ENCODE peak calls at places on chromosomes 11 and 22, in nine cellular contexts. One of them, this sample, is unnamed.
A peak's percentile ranks its signal among the peaks of the same experiment; 100 is the strongest.

GRCh38 chr11:29093416-29093815 is 923.4 kb downstream of the KCNA4 start:
- DNase-seq in stimulated activated CD8-positive, alpha-beta memory T cell treated with anti-CD3 and anti-CD28 coated beads, Interleukin-12 subunit alpha, Interleukin-12 subunit beta, amount 100 ng/mL, for 4 hours: no peak
- DNase-seq in HFF-Myc: peak; percentile 4
- DNase-seq in NCI-H1092 treated with DMSO at 0.1 percent for 48 hours: no peak
- DNase-seq in H9: no peak
- DNase-seq in naive thymus-derived CD8-positive, alpha-beta T cell: no peak
- DNase-seq in CD8-positive, alpha-beta T cell: no peak
- DNase-seq in adipocyte: peak; percentile 79
- DNase-seq in body of pancreas: no peak
- DNase-seq in this sample: no peak

GRCh38 chr11:32382339-32383049 is 52.8 kb downstream of the WT1 start:
- DNase-seq in H9: no peak
- DNase-seq in HFF-Myc: no peak
- DNase-seq in NCI-H1092 treated with DMSO at 0.1 percent for 48 hours: no peak
- DNase-seq in body of pancreas: no peak
- DNase-seq in naive thymus-derived CD8-positive, alpha-beta T cell: no peak
- DNase-seq in stimulated activated CD8-positive, alpha-beta memory T cell treated with anti-CD3 and anti-CD28 coated beads, Interleukin-12 subunit alpha, Interleukin-12 subunit beta, amount 100 ng/mL, for 4 hours: no peak
- DNase-seq in adipocyte: no peak
- DNase-seq in CD8-positive, alpha-beta T cell: no peak
- DNase-seq in this sample: no peak

GRCh38 chr11:1750481-1750839 is at the start of gene IFITM10:
- DNase-seq in NCI-H1092 treated with DMSO at 0.1 percent for 48 hours: no peak
- DNase-seq in HFF-Myc: no peak
- DNase-seq in H9: no peak
- DNase-seq in stimulated activated CD8-positive, alpha-beta memory T cell treated with anti-CD3 and anti-CD28 coated beads, Interleukin-12 subunit alpha, Interleukin-12 subunit beta, amount 100 ng/mL, for 4 hours: no peak
- DNase-seq in body of pancreas: no peak
- DNase-seq in adipocyte: no peak
- DNase-seq in naive thymus-derived CD8-positive, alpha-beta T cell: no peak
- DNase-seq in CD8-positive, alpha-beta T cell: no peak
- DNase-seq in this sample: no peak

GRCh38 chr11:2530855-2531200 is 86.0 kb downstream of the KCNQ1 start:
- DNase-seq in NCI-H1092 treated with DMSO at 0.1 percent for 48 hours: no peak
- DNase-seq in H9: no peak
- DNase-seq in HFF-Myc: no peak
- DNase-seq in naive thymus-derived CD8-positive, alpha-beta T cell: no peak
- DNase-seq in stimulated activated CD8-positive, alpha-beta memory T cell treated with anti-CD3 and anti-CD28 coated beads, Interleukin-12 subunit alpha, Interleukin-12 subunit beta, amount 100 ng/mL, for 4 hours: no peak
- DNase-seq in body of pancreas: peak; percentile 5
- DNase-seq in CD8-positive, alpha-beta T cell: no peak
- DNase-seq in adipocyte: no peak
- DNase-seq in this sample: no peak

GRCh38 chr11:112357488-112357887 is 96.8 kb upstream of the PLET1 start:
- DNase-seq in NCI-H1092 treated with DMSO at 0.1 percent for 48 hours: no peak
- DNase-seq in CD8-positive, alpha-beta T cell: no peak
- DNase-seq in stimulated activated CD8-positive, alpha-beta memory T cell treated with anti-CD3 and anti-CD28 coated beads, Interleukin-12 subunit alpha, Interleukin-12 subunit beta, amount 100 ng/mL, for 4 hours: no peak
- DNase-seq in H9: no peak
- DNase-seq in adipocyte: no peak
- DNase-seq in naive thymus-derived CD8-positive, alpha-beta T cell: no peak
- DNase-seq in HFF-Myc: no peak
- DNase-seq in body of pancreas: no peak
- DNase-seq in this sample: no peak

GRCh38 chr22:23306438-23306921 is 126.2 kb downstream of the BCR start:
- DNase-seq in H9: no peak
- DNase-seq in CD8-positive, alpha-beta T cell: no peak
- DNase-seq in stimulated activated CD8-positive, alpha-beta memory T cell treated with anti-CD3 and anti-CD28 coated beads, Interleukin-12 subunit alpha, Interleukin-12 subunit beta, amount 100 ng/mL, for 4 hours: no peak
- DNase-seq in HFF-Myc: no peak
- DNase-seq in body of pancreas: no peak
- DNase-seq in NCI-H1092 treated with DMSO at 0.1 percent for 48 hours: no peak
- DNase-seq in adipocyte: peak; percentile 39
- DNase-seq in naive thymus-derived CD8-positive, alpha-beta T cell: peak; percentile 12
- DNase-seq in this sample: no peak

GRCh38 chr11:68145120-68145866 is 24.1 kb upstream of the CHKA start:
- DNase-seq in naive thymus-derived CD8-positive, alpha-beta T cell: no peak
- DNase-seq in CD8-positive, alpha-beta T cell: no peak
- DNase-seq in body of pancreas: peak; percentile 81
- DNase-seq in NCI-H1092 treated with DMSO at 0.1 percent for 48 hours: peak; percentile 4
- DNase-seq in stimulated activated CD8-positive, alpha-beta memory T cell treated with anti-CD3 and anti-CD28 coated beads, Interleukin-12 subunit alpha, Interleukin-12 subunit beta, amount 100 ng/mL, for 4 hours: no peak
- DNase-seq in H9: no peak
- DNase-seq in HFF-Myc: no peak
- DNase-seq in adipocyte: no peak
- DNase-seq in this sample: no peak

GRCh38 chr11:25163421-25163820 is 666.6 kb downstream of the LUZP2 start:
- DNase-seq in NCI-H1092 treated with DMSO at 0.1 percent for 48 hours: no peak
- DNase-seq in naive thymus-derived CD8-positive, alpha-beta T cell: no peak
- DNase-seq in body of pancreas: no peak
- DNase-seq in adipocyte: peak; percentile 80
- DNase-seq in HFF-Myc: no peak
- DNase-seq in H9: no peak
- DNase-seq in stimulated activated CD8-positive, alpha-beta memory T cell treated with anti-CD3 and anti-CD28 coated beads, Interleukin-12 subunit alpha, Interleukin-12 subunit beta, amount 100 ng/mL, for 4 hours: no peak
- DNase-seq in CD8-positive, alpha-beta T cell: no peak
- DNase-seq in this sample: no peak

GRCh38 chr11:67534070-67534679 is 10.9 kb upstream of the CABP2 start:
- DNase-seq in HFF-Myc: no peak
- DNase-seq in body of pancreas: no peak
- DNase-seq in adipocyte: no peak
- DNase-seq in stimulated activated CD8-positive, alpha-beta memory T cell treated with anti-CD3 and anti-CD28 coated beads, Interleukin-12 subunit alpha, Interleukin-12 subunit beta, amount 100 ng/mL, for 4 hours: no peak
- DNase-seq in naive thymus-derived CD8-positive, alpha-beta T cell: no peak
- DNase-seq in CD8-positive, alpha-beta T cell: no peak
- DNase-seq in NCI-H1092 treated with DMSO at 0.1 percent for 48 hours: no peak
- DNase-seq in H9: no peak
- DNase-seq in this sample: no peak

GRCh38 chr11:66119348-66120133 is 49.5 kb downstream of the PACS1 start:
- DNase-seq in NCI-H1092 treated with DMSO at 0.1 percent for 48 hours: no peak
- DNase-seq in CD8-positive, alpha-beta T cell: no peak
- DNase-seq in H9: no peak
- DNase-seq in naive thymus-derived CD8-positive, alpha-beta T cell: no peak
- DNase-seq in HFF-Myc: peak; percentile 48
- DNase-seq in stimulated activated CD8-positive, alpha-beta memory T cell treated with anti-CD3 and anti-CD28 coated beads, Interleukin-12 subunit alpha, Interleukin-12 subunit beta, amount 100 ng/mL, for 4 hours: no peak
- DNase-seq in body of pancreas: peak; percentile 50
- DNase-seq in adipocyte: peak; percentile 68
- DNase-seq in this sample: no peak

GRCh38 chr11:28231475-28231874 is 123.3 kb downstream of the METTL15 start:
- DNase-seq in adipocyte: peak; percentile 56
- DNase-seq in NCI-H1092 treated with DMSO at 0.1 percent for 48 hours: no peak
- DNase-seq in stimulated activated CD8-positive, alpha-beta memory T cell treated with anti-CD3 and anti-CD28 coated beads, Interleukin-12 subunit alpha, Interleukin-12 subunit beta, amount 100 ng/mL, for 4 hours: no peak
- DNase-seq in HFF-Myc: no peak
- DNase-seq in naive thymus-derived CD8-positive, alpha-beta T cell: no peak
- DNase-seq in CD8-positive, alpha-beta T cell: no peak
- DNase-seq in H9: no peak
- DNase-seq in body of pancreas: no peak
- DNase-seq in this sample: no peak

GRCh38 chr11:96303067-96303466 is 39.9 kb downstream of the MAML2 start:
- DNase-seq in NCI-H1092 treated with DMSO at 0.1 percent for 48 hours: no peak
- DNase-seq in body of pancreas: no peak
- DNase-seq in naive thymus-derived CD8-positive, alpha-beta T cell: no peak
- DNase-seq in stimulated activated CD8-positive, alpha-beta memory T cell treated with anti-CD3 and anti-CD28 coated beads, Interleukin-12 subunit alpha, Interleukin-12 subunit beta, amount 100 ng/mL, for 4 hours: no peak
- DNase-seq in HFF-Myc: no peak
- DNase-seq in CD8-positive, alpha-beta T cell: no peak
- DNase-seq in H9: no peak
- DNase-seq in adipocyte: peak; percentile 70
- DNase-seq in this sample: no peak

GRCh38 chr11:66335531-66336233 is 552 bp downstream of the RIN1 start:
- DNase-seq in naive thymus-derived CD8-positive, alpha-beta T cell: no peak
- DNase-seq in adipocyte: peak; percentile 71
- DNase-seq in HFF-Myc: no peak
- DNase-seq in H9: peak; percentile 78
- DNase-seq in stimulated activated CD8-positive, alpha-beta memory T cell treated with anti-CD3 and anti-CD28 coated beads, Interleukin-12 subunit alpha, Interleukin-12 subunit beta, amount 100 ng/mL, for 4 hours: no peak
- DNase-seq in body of pancreas: no peak
- DNase-seq in NCI-H1092 treated with DMSO at 0.1 percent for 48 hours: no peak
- DNase-seq in CD8-positive, alpha-beta T cell: no peak
- DNase-seq in this sample: no peak

GRCh38 chr22:45101828-45102227 is 61.9 kb upstream of the NUP50 start:
- DNase-seq in CD8-positive, alpha-beta T cell: no peak
- DNase-seq in stimulated activated CD8-positive, alpha-beta memory T cell treated with anti-CD3 and anti-CD28 coated beads, Interleukin-12 subunit alpha, Interleukin-12 subunit beta, amount 100 ng/mL, for 4 hours: no peak
- DNase-seq in body of pancreas: no peak
- DNase-seq in adipocyte: peak; percentile 27
- DNase-seq in HFF-Myc: peak; percentile 57
- DNase-seq in NCI-H1092 treated with DMSO at 0.1 percent for 48 hours: peak; percentile 15
- DNase-seq in H9: peak; percentile 85
- DNase-seq in naive thymus-derived CD8-positive, alpha-beta T cell: peak; percentile 34
- DNase-seq in this sample: peak; percentile 32

GRCh38 chr11:1202776-1203504 is 19.9 kb upstream of the MUC5B start:
- DNase-seq in NCI-H1092 treated with DMSO at 0.1 percent for 48 hours: peak; percentile 35
- DNase-seq in stimulated activated CD8-positive, alpha-beta memory T cell treated with anti-CD3 and anti-CD28 coated beads, Interleukin-12 subunit alpha, Interleukin-12 subunit beta, amount 100 ng/mL, for 4 hours: peak; percentile 41
- DNase-seq in H9: peak; percentile 89
- DNase-seq in CD8-positive, alpha-beta T cell: peak; percentile 60
- DNase-seq in HFF-Myc: no peak
- DNase-seq in naive thymus-derived CD8-positive, alpha-beta T cell: peak; percentile 68
- DNase-seq in adipocyte: peak; percentile 77
- DNase-seq in body of pancreas: peak; percentile 75
- DNase-seq in this sample: peak; percentile 17

GRCh38 chr11:64918056-64918455 is 1.0 kb upstream of the ATG2A start:
- DNase-seq in CD8-positive, alpha-beta T cell: no peak
- DNase-seq in naive thymus-derived CD8-positive, alpha-beta T cell: no peak
- DNase-seq in HFF-Myc: peak; percentile 17
- DNase-seq in body of pancreas: no peak
- DNase-seq in stimulated activated CD8-positive, alpha-beta memory T cell treated with anti-CD3 and anti-CD28 coated beads, Interleukin-12 subunit alpha, Interleukin-12 subunit beta, amount 100 ng/mL, for 4 hours: no peak
- DNase-seq in adipocyte: peak; percentile 85
- DNase-seq in H9: no peak
- DNase-seq in NCI-H1092 treated with DMSO at 0.1 percent for 48 hours: peak; percentile 10
- DNase-seq in this sample: no peak

GRCh38 chr11:32918427-32918826 is 25.8 kb downstream of the QSER1 start:
- DNase-seq in HFF-Myc: no peak
- DNase-seq in naive thymus-derived CD8-positive, alpha-beta T cell: no peak
- DNase-seq in adipocyte: no peak
- DNase-seq in body of pancreas: no peak
- DNase-seq in H9: no peak
- DNase-seq in NCI-H1092 treated with DMSO at 0.1 percent for 48 hours: no peak
- DNase-seq in stimulated activated CD8-positive, alpha-beta memory T cell treated with anti-CD3 and anti-CD28 coated beads, Interleukin-12 subunit alpha, Interleukin-12 subunit beta, amount 100 ng/mL, for 4 hours: no peak
- DNase-seq in CD8-positive, alpha-beta T cell: no peak
- DNase-seq in this sample: no peak

GRCh38 chr11:74316772-74317505 is 5.5 kb upstream of the P4HA3 start:
- DNase-seq in NCI-H1092 treated with DMSO at 0.1 percent for 48 hours: no peak
- DNase-seq in body of pancreas: no peak
- DNase-seq in naive thymus-derived CD8-positive, alpha-beta T cell: no peak
- DNase-seq in HFF-Myc: no peak
- DNase-seq in H9: no peak
- DNase-seq in adipocyte: peak; percentile 57
- DNase-seq in CD8-positive, alpha-beta T cell: no peak
- DNase-seq in stimulated activated CD8-positive, alpha-beta memory T cell treated with anti-CD3 and anti-CD28 coated beads, Interleukin-12 subunit alpha, Interleukin-12 subunit beta, amount 100 ng/mL, for 4 hours: no peak
- DNase-seq in this sample: no peak

GRCh38 chr11:12924650-12925049 is 84.5 kb upstream of the RASSF10 start:
- DNase-seq in HFF-Myc: no peak
- DNase-seq in adipocyte: no peak
- DNase-seq in naive thymus-derived CD8-positive, alpha-beta T cell: no peak
- DNase-seq in stimulated activated CD8-positive, alpha-beta memory T cell treated with anti-CD3 and anti-CD28 coated beads, Interleukin-12 subunit alpha, Interleukin-12 subunit beta, amount 100 ng/mL, for 4 hours: no peak
- DNase-seq in H9: no peak
- DNase-seq in body of pancreas: no peak
- DNase-seq in CD8-positive, alpha-beta T cell: no peak
- DNase-seq in NCI-H1092 treated with DMSO at 0.1 percent for 48 hours: no peak
- DNase-seq in this sample: no peak

GRCh38 chr11:119339581-119340334 is 925 bp downstream of the C1QTNF5 start:
- DNase-seq in H9: peak; percentile 83
- DNase-seq in body of pancreas: peak; percentile 79
- DNase-seq in stimulated activated CD8-positive, alpha-beta memory T cell treated with anti-CD3 and anti-CD28 coated beads, Interleukin-12 subunit alpha, Interleukin-12 subunit beta, amount 100 ng/mL, for 4 hours: no peak
- DNase-seq in HFF-Myc: no peak
- DNase-seq in naive thymus-derived CD8-positive, alpha-beta T cell: no peak
- DNase-seq in CD8-positive, alpha-beta T cell: peak; percentile 38
- DNase-seq in NCI-H1092 treated with DMSO at 0.1 percent for 48 hours: no peak
- DNase-seq in adipocyte: peak; percentile 91
- DNase-seq in this sample: peak; percentile 38

GRCh38 chr11:47467372-47467771 is 18.4 kb upstream of the RAPSN start:
- DNase-seq in NCI-H1092 treated with DMSO at 0.1 percent for 48 hours: peak; percentile 95
- DNase-seq in stimulated activated CD8-positive, alpha-beta memory T cell treated with anti-CD3 and anti-CD28 coated beads, Interleukin-12 subunit alpha, Interleukin-12 subunit beta, amount 100 ng/mL, for 4 hours: no peak
- DNase-seq in adipocyte: no peak
- DNase-seq in H9: no peak
- DNase-seq in naive thymus-derived CD8-positive, alpha-beta T cell: no peak
- DNase-seq in CD8-positive, alpha-beta T cell: no peak
- DNase-seq in HFF-Myc: no peak
- DNase-seq in body of pancreas: peak; percentile 52
- DNase-seq in this sample: peak; percentile 96

This sample was measured in NCI-H1105 treated with DMSO at 0.1 percent for 48 hours.